ENCODE peak calls at places on chromosomes 6 and 20, in six cellular contexts. H is HCT116, J is AG09309, W is cardiac fibroblast, M is breast epithelium, F is SK-N-SH. Y is an unnamed sample.

GRCh38 chr20:43993552-43993951 is 78.9 kb downstream of the TOX2 start:
- DNase-seq in H (no peak), F (no peak), W (no peak), M (no peak), J (no peak), Y (no peak)

GRCh38 chr6:124967444-124967843 is 5.2 kb downstream of the RNF217 start:
- DNase-seq in M (no peak), J (no peak), F (no peak), W (no peak), H (no peak), Y (peak)

GRCh38 chr6:162258647-162259046 is 468.9 kb downstream of the PRKN start:
- DNase-seq in F (no peak), H (no peak), W (no peak), J (no peak), M (no peak), Y (no peak)

GRCh38 chr6:11918021-11918738 is 93.9 kb upstream of the HIVEP1 start:
- DNase-seq in M (no peak), H (no peak), W (peak), F (peak), J (peak), Y (peak)

GRCh38 chr6:7074870-7075269 is 32.9 kb upstream of the RREB1 start:
- DNase-seq in H (no peak), J (no peak), F (no peak), W (no peak), M (no peak), Y (no peak)

GRCh38 chr20:58342104-58342945 is 32.8 kb downstream of the RAB22A start:
- DNase-seq in J (no peak), W (peak), F (no peak), M (no peak), H (no peak), Y (peak)

GRCh38 chr20:56779452-56780143 is 150.5 kb downstream of the TFAP2C start:
- DNase-seq in H (no peak), M (no peak), W (no peak), J (no peak), F (no peak), Y (no peak)

GRCh38 chr6:42431356-42431755 is 20.4 kb downstream of the TRERF1 start:
- DNase-seq in F (no peak), H (no peak), M (no peak), W (no peak), J (no peak), Y (no peak)

GRCh38 chr6:147699637-147700036 is 191.1 kb downstream of the SAMD5 start:
- DNase-seq in W (peak), H (peak), J (peak), M (no peak), F (no peak), Y (peak)

GRCh38 chr6:15249371-15250019 is 3.6 kb downstream of the JARID2 start:
- DNase-seq in M (no peak), W (peak), F (no peak), J (no peak), H (no peak), Y (peak)

DNA sequence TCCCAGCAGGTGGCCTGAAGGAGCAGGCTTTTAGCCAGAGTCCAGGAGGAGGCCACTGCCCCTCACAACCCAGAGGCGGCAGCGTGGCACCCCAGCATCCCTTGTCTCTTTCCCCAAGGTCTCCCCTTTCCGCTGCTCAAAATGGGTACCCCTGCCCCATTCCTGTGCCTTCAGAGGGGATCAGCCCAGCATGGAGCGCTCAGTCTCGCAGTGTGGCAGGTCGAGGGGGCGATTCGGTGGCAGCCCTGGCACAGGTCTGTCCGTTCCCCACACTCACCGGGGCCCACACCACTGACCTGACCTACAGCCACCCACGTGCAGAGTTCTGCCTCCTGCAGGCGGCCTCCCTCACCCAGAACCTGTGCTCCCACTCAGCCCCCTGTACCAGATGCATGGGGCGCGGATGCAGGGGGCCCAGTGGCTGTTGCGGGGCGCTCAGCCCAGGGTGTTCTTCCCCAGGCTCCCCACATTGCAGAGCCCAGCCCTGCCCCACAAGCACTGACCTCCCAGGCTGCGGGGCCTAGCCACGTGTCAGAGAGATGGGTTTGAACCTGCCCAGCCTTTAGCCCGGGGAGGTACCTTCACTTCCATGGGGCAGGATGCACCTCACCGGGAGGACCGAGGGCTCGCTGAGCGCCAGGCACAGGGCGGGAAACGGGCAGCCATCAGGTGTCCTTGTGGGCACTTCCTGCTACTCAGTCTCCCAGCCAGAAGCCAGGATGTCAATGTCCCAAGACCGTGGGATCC is 41.8 kb downstream of the DSTN start:
- DNase-seq in W (no peak), J (no peak), F (peak), M (peak), H (peak), Y (peak)
- TF ChIP-seq CTCF in W (peak), J (peak), F (peak), M (no peak), H (peak), Y (peak)

GRCh38 chr20:62126141-62126540 is 3.9 kb downstream of the LSM14B start:
- DNase-seq in W (no peak), J (no peak), M (no peak), H (no peak), F (no peak), Y (no peak)

GRCh38 chr20:62121776-62122658 is at the start of gene LSM14B:
- DNase-seq in F (peak), W (peak), J (peak), M (peak), H (peak), Y (peak)

GRCh38 chr20:62120990-62121775 is 1.1 kb upstream of the LSM14B start:
- DNase-seq in J (peak), F (no peak), H (peak), M (peak), W (peak), Y (peak)

GRCh38 chr20:62122659-62123449 is 579 bp downstream of the LSM14B start:
- DNase-seq in F (peak), J (no peak), W (peak), M (no peak), H (no peak), Y (peak)

DNA sequence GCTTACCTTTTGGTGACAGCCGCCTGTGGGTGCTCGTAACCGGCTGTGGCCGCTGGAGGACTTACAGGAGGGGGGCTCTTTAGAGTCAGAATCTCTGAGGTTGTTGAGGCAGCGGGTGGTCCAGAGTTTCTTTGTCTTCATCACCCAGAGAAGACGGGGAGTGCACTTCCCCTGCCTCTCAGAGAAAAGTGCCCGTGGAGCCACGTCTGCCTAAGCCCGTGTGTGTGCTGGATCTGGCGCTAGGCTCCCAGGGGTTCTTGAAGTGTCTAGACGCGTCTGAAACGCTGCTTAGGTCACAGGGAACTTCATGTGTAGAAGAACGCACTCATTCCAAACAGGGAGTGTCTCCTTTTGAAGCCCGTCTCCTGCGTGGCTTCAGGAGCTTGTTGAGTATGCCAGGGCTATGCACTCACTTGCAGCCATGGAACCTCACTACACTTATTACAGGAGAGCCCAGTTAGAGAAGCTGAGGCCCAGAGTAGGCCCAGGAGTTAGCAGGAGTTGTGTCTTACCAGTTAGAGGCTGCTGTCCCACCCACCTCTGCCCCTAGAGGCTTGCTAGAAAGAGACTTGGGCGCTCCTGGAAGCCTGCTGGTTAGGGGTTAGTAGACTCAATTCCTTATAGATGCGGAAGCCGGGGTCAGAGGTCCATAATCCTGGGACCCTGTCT is 1.3 kb downstream of the LSM14B start:
- DNase-seq in W (peak), M (no peak), F (no peak), H (no peak), J (no peak), Y (peak)
- TF ChIP-seq CTCF in W (peak), M (no peak), F (peak), H (no peak), J (no peak), Y (peak)

GRCh38 chr6:72699142-72699541 is 77.3 kb downstream of the KCNQ5 start:
- DNase-seq in H (no peak), W (no peak), J (no peak), F (no peak), M (no peak), Y (peak)

GRCh38 chr6:72702421-72702820 is 80.6 kb downstream of the KCNQ5 start:
- DNase-seq in J (no peak), F (no peak), H (no peak), M (no peak), W (no peak), Y (no peak)

GRCh38 chr6:72709436-72709835 is 87.6 kb downstream of the KCNQ5 start:
- DNase-seq in F (no peak), W (no peak), M (no peak), J (peak), H (no peak), Y (no peak)

GRCh38 chr6:72703093-72703492 is 81.2 kb downstream of the KCNQ5 start:
- DNase-seq in F (no peak), W (no peak), J (no peak), H (no peak), M (no peak), Y (no peak)

GRCh38 chr6:72704979-72705378 is 83.1 kb downstream of the KCNQ5 start:
- DNase-seq in H (no peak), F (peak), J (no peak), M (no peak), W (peak), Y (peak)
- TF ChIP-seq CTCF in H (peak), F (no peak), J (peak), M (no peak), W (no peak), Y (no peak)

DNA sequence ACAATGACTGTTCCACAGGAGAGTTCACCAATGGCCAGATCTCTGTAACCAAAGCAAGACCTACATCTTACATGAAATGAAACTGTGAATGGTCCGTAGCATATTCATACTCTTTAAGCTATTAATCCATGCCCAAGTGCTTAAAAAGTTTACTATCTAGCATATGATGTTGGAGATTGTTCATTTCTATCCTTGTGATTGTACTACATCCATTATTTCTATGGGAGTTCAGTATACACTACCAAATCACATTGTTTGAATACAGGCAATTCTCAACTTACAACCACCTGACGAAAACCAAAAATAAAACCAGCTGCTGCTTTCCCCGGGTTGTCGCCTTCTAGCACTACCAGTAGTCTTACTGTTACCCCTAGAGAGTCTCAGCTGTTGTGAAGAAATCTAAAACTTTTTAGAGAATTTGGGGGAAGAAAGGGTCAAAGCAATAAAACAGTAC is 37.9 kb downstream of the HIVEP2 start:
- DNase-seq in W (no peak), J (no peak), M (no peak), H (no peak), F (no peak), Y (no peak)
- TF ChIP-seq CTCF in W (no peak), J (no peak), M (no peak), H (no peak), F (no peak), Y (no peak)

Y was measured in bronchial epithelial cell.